ENCODE peak calls at places on chromosome 14, in nine cellular contexts. P is lung, Z is neural progenitor cell, D is A549, C is HCT116, I is Peyer's patch, B is heart right ventricle, H is iPS DF 6.9, A is psoas muscle. T is an unnamed sample.

GRCh38 chr14:22764382-22764781 is 2.1 kb upstream of the OXA1L start:
- DNase-seq in A (no peak), P (no peak), B (no peak), C (no peak), D (no peak), H (no peak), I (no peak), Z (no peak), T (no peak)

GRCh38 chr14:49427117-49427516 is 159.1 kb downstream of the RPS29 start:
- DNase-seq in B (no peak), Z (peak), D (no peak), C (no peak), I (no peak), P (no peak), A (no peak), H (no peak), T (no peak)

GRCh38 chr14:38207830-38208815 is at the start of gene SSTR1:
- DNase-seq in P (no peak), B (no peak), I (no peak), A (peak), C (no peak), H (no peak), D (no peak), Z (peak), T (no peak)

GRCh38 chr14:38098074-38098846 is 109.4 kb upstream of the SSTR1 start:
- DNase-seq in P (no peak), I (no peak), D (no peak), H (no peak), Z (no peak), A (no peak), B (no peak), C (no peak), T (no peak)

GRCh38 chr14:32808574-32809098 is 130.0 kb upstream of the NPAS3 start:
- DNase-seq in P (no peak), I (no peak), D (no peak), B (no peak), C (no peak), A (no peak), Z (no peak), H (no peak), T (no peak)

GRCh38 chr14:44112774-44113460 is 394.2 kb downstream of the FSCB start:
- DNase-seq in P (no peak), Z (no peak), B (no peak), D (no peak), A (no peak), H (no peak), I (no peak), C (no peak), T (no peak)

GRCh38 chr14:104751539-104752337 is 1.2 kb upstream of the SIVA1 start:
- DNase-seq in I (no peak), Z (no peak), P (no peak), D (no peak), H (no peak), C (no peak), A (no peak), B (peak), T (no peak)

GRCh38 chr14:63726499-63726898 is 1.4 kb downstream of the SGPP1 start:
- DNase-seq in A (no peak), P (no peak), I (no peak), C (no peak), Z (no peak), B (no peak), H (no peak), D (no peak), T (no peak)

GRCh38 chr14:104428333-104428851 is 151.2 kb upstream of the C14orf180 start:
- DNase-seq in Z (no peak), A (no peak), B (no peak), D (no peak), P (no peak), H (no peak), C (no peak), I (no peak), T (peak)

GRCh38 chr14:100620437-100621100 is 33.4 kb upstream of the BEGAIN start:
- DNase-seq in P (no peak), I (no peak), Z (no peak), H (no peak), B (no peak), A (no peak), C (no peak), D (no peak), T (no peak)

GRCh38 chr14:97578982-97579381 is 781.8 kb downstream of the VRK1 start:
- DNase-seq in B (no peak), P (no peak), A (no peak), Z (no peak), I (no peak), D (no peak), C (no peak), H (no peak), T (no peak)

GRCh38 chr14:93787465-93788306 is 599 bp downstream of the PRIMA1 start:
- DNase-seq in H (no peak), P (no peak), B (no peak), D (no peak), A (no peak), C (no peak), I (no peak), Z (peak), T (no peak)

GRCh38 chr14:104313674-104314073 is 175.3 kb downstream of the KIF26A start:
- DNase-seq in D (no peak), B (no peak), Z (no peak), H (no peak), A (no peak), P (no peak), I (no peak), C (no peak), T (no peak)

GRCh38 chr14:69632154-69632553 is 20.8 kb downstream of the SUSD6 start:
- DNase-seq in I (no peak), A (no peak), C (no peak), P (no peak), Z (peak), D (no peak), B (no peak), H (no peak), T (no peak)

GRCh38 chr14:69328765-69329164 is 68.8 kb downstream of the GALNT16 start:
- DNase-seq in H (no peak), D (no peak), C (no peak), P (no peak), I (no peak), Z (no peak), A (no peak), B (no peak), T (no peak)

GRCh38 chr14:56199095-56199975 is 81.1 kb downstream of the PELI2 start:
- DNase-seq in C (no peak), B (no peak), I (no peak), P (no peak), Z (no peak), H (no peak), D (peak), A (no peak), T (peak)

GRCh38 chr14:22607291-22607690 is 9.2 kb downstream of the ABHD4 start:
- DNase-seq in I (no peak), C (no peak), Z (no peak), P (no peak), H (no peak), B (no peak), A (no peak), D (no peak), T (no peak)

GRCh38 chr14:99996951-99997571 is 68.2 kb upstream of the EVL start:
- DNase-seq in I (no peak), H (no peak), D (no peak), C (no peak), Z (no peak), A (no peak), B (no peak), P (no peak), T (no peak)

GRCh38 chr14:35401853-35402252 is 2.7 kb downstream of the NFKBIA start:
- DNase-seq in A (no peak), B (no peak), H (no peak), Z (no peak), D (no peak), P (no peak), I (no peak), C (no peak), T (no peak)

GRCh38 chr14:101004954-101005353 is 101.4 kb upstream of the RTL1 start:
- DNase-seq in C (no peak), P (no peak), B (no peak), D (no peak), I (no peak), A (peak), H (no peak), Z (no peak), T (no peak)

GRCh38 chr14:83478741-83479140 is 1945.1 kb upstream of the SEL1L start:
- DNase-seq in Z (no peak), A (no peak), I (no peak), D (no peak), C (no peak), H (no peak), B (no peak), P (no peak), T (no peak)

GRCh38 chr14:39218171-39218769 is 15.4 kb upstream of the MIA2 start:
- DNase-seq in Z (no peak), A (no peak), B (no peak), D (peak), I (no peak), C (peak), H (no peak), P (no peak), T (no peak)

GRCh38 chr14:46902837-46903236 is 251.3 kb upstream of the RPL10L start:
- DNase-seq in B (no peak), D (no peak), H (no peak), I (no peak), C (no peak), A (no peak), P (no peak), Z (peak), T (no peak)

GRCh38 chr14:41604793-41605534 is 1.7 kb upstream of the LRFN5 start:
- DNase-seq in C (no peak), Z (peak), P (no peak), D (no peak), H (no peak), A (peak), I (no peak), B (peak), T (no peak)

GRCh38 chr14:75303415-75303814 is 24.8 kb downstream of the FOS start:
- DNase-seq in Z (peak), P (no peak), B (peak), A (peak), H (no peak), C (peak), D (peak), I (peak), T (peak)

GRCh38 chr14:68771631-68772030 is 21.2 kb downstream of the ZFP36L1 start:
- DNase-seq in P (no peak), H (no peak), C (no peak), B (peak), I (no peak), Z (no peak), A (no peak), D (no peak), T (no peak)

GRCh38 chr14:25516838-25517237 is 466.9 kb upstream of the STXBP6 start:
- DNase-seq in C (no peak), Z (peak), I (no peak), D (no peak), P (no peak), H (no peak), A (no peak), B (no peak), T (no peak)

GRCh38 chr14:106227793-106228192 is 701.4 kb downstream of the TMEM121 start:
- DNase-seq in P (no peak), C (no peak), Z (no peak), D (no peak), B (no peak), I (no peak), A (no peak), H (no peak), T (no peak)

GRCh38 chr14:35534130-35534883 is at the start of gene INSM2:
- DNase-seq in C (no peak), P (no peak), H (no peak), Z (peak), I (no peak), B (peak), D (peak), A (no peak), T (no peak)

GRCh38 chr14:52069617-52070431 is 965 bp upstream of the NID2 start:
- DNase-seq in C (no peak), A (peak), I (no peak), H (no peak), P (no peak), B (no peak), Z (peak), D (no peak), T (no peak)

GRCh38 chr14:65243766-65244442 is 141.6 kb upstream of the MAX start:
- DNase-seq in I (peak), D (peak), H (no peak), P (no peak), Z (no peak), A (no peak), B (no peak), C (no peak), T (no peak)

GRCh38 chr14:35050652-35051051 is 4.6 kb downstream of the FAM177A1 start:
- DNase-seq in D (peak), I (no peak), B (no peak), C (no peak), P (no peak), A (no peak), H (no peak), Z (no peak), T (no peak)

GRCh38 chr14:30443368-30444007 is 115.5 kb upstream of the G2E3 start:
- DNase-seq in D (peak), H (peak), I (no peak), B (no peak), Z (peak), P (no peak), C (peak), A (no peak), T (no peak)

GRCh38 chr14:104633276-104633861 is 28.8 kb upstream of the TMEM179 start:
- DNase-seq in Z (no peak), H (no peak), A (no peak), I (no peak), P (no peak), D (no peak), B (no peak), C (no peak), T (no peak)

GRCh38 chr14:86072134-86072894 is 542.4 kb downstream of the FLRT2 start:
- DNase-seq in I (no peak), Z (no peak), D (no peak), B (no peak), H (no peak), P (no peak), A (no peak), C (no peak), T (no peak)

GRCh38 chr14:69906201-69906600 is 27.0 kb downstream of the SMOC1 start:
- DNase-seq in A (no peak), I (no peak), P (no peak), C (no peak), B (no peak), D (no peak), H (no peak), Z (no peak), T (no peak)

GRCh38 chr14:61531741-61532505 is 163.4 kb upstream of the HIF1A start:
- DNase-seq in D (no peak), C (no peak), Z (no peak), A (no peak), B (no peak), P (no peak), I (no peak), H (no peak), T (no peak)
- H3K27ac ChIP-seq in D (peak), C (no peak), Z (no peak), A (no peak), B (peak), P (no peak), I (peak), H (no peak), T (no peak)

GRCh38 chr14:20679907-20680306 is 4.5 kb upstream of the RNASE4 start:
- DNase-seq in B (peak), D (peak), Z (peak), P (peak), H (no peak), C (no peak), I (no peak), A (no peak), T (no peak)

GRCh38 chr14:20682127-20682434 is 2.3 kb upstream of the RNASE4 start:
- DNase-seq in A (no peak), D (no peak), Z (no peak), C (no peak), I (no peak), H (no peak), P (no peak), B (no peak), T (no peak)

GRCh38 chr14:20681348-20682126 is 2.8 kb upstream of the RNASE4 start:
- DNase-seq in C (peak), B (peak), I (peak), Z (peak), H (no peak), D (peak), A (peak), P (peak), T (peak)

GRCh38 chr14:20680843-20681347 is 3.5 kb upstream of the RNASE4 start:
- DNase-seq in P (no peak), D (no peak), B (no peak), C (no peak), Z (no peak), H (no peak), A (no peak), I (no peak), T (no peak)

DNA sequence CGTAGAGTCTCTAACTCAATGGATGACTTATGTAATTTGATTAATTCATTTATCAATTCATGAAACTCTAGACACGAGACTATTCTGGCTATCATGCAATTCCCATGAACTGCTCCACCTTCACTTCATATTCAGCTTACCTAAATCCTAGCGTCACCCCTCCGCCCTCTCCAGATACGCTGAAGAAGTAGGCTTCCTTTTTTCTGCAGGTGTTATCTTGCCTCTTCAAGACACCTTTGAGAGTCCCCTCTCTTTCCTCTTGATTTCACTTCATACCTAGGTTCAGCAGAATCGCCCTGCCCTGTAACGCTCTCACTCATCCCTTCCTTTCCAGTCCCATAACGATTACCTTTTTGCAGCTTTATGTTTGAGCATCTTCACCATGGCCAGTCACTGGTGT is 4.0 kb upstream of the RNASE4 start:
- DNase-seq in D (no peak), H (no peak), P (no peak), A (no peak), I (no peak), B (no peak), Z (no peak), C (no peak), T (no peak)
- H3K4me3 ChIP-seq in D (peak), H (no peak), P (no peak), A (peak), I (peak), B (peak), Z (peak), C (no peak), T (peak)

GRCh38 chr14:23915559-23915958 is 38.0 kb upstream of the DHRS4 start:
- DNase-seq in A (no peak), P (no peak), I (no peak), B (no peak), C (no peak), D (no peak), H (no peak), Z (no peak), T (peak)
- H3K27ac ChIP-seq in A (no peak), P (no peak), I (no peak), B (peak), C (no peak), D (no peak), H (no peak), Z (no peak), T (peak)

GRCh38 chr14:50820786-50821185 is 10.2 kb downstream of the NIN start:
- DNase-seq in I (no peak), B (no peak), H (no peak), D (no peak), P (no peak), C (no peak), Z (no peak), A (no peak), T (no peak)

GRCh38 chr14:50821471-50822464 is 9.2 kb downstream of the NIN start:
- DNase-seq in Z (no peak), P (peak), B (peak), H (no peak), D (no peak), A (no peak), I (peak), C (no peak), T (no peak)

GRCh38 chr14:50823763-50824636 is 7.0 kb downstream of the NIN start:
- DNase-seq in D (no peak), A (no peak), P (no peak), H (no peak), Z (no peak), C (no peak), B (no peak), I (peak), T (no peak)

GRCh38 chr14:50823051-50823762 is 7.8 kb downstream of the NIN start:
- DNase-seq in C (no peak), D (no peak), I (peak), P (no peak), A (peak), H (no peak), B (no peak), Z (no peak), T (no peak)

DNA sequence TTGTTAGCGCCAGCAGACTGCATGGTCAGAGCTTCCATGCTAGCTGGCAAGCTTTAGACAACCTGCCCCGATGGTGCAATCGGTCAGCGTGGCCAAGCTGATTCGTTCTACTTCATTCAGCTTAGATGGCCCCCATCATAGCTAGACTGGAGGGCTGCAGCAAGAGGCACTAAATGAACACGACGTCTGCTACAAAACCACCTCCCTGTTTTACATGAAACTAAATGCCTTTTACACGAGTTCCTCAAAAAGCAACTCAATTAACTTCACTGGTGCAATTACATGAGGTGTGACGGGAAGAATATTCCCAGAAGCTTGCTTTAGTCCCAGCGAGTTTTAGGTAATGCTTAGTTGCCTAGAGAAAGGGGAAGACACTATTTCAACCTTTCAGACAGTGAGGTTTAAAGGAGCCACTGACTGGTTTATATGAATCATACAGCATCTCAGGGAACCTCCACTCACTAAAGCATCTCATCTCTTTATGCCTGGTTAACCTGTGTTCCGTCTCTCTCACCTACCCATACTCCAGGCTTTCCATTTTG is 8.4 kb downstream of the NIN start:
- DNase-seq in B (no peak), C (no peak), D (no peak), P (no peak), A (peak), I (no peak), H (no peak), Z (no peak), T (no peak)
- H3K4me3 ChIP-seq in B (no peak), C (no peak), D (no peak), P (no peak), A (no peak), I (no peak), H (no peak), Z (no peak), T (no peak)

GRCh38 chr14:94925416-94925815 is 155.5 kb upstream of the GSC start:
- DNase-seq in D (no peak), P (no peak), H (no peak), A (no peak), C (no peak), Z (no peak), I (no peak), B (no peak), T (no peak)

GRCh38 chr14:94929354-94929753 is 159.4 kb upstream of the GSC start:
- DNase-seq in D (no peak), P (no peak), H (no peak), Z (no peak), I (no peak), C (no peak), A (no peak), B (no peak), T (no peak)

GRCh38 chr14:94923771-94924170 is 153.9 kb upstream of the GSC start:
- DNase-seq in B (no peak), I (no peak), D (no peak), H (no peak), A (no peak), Z (no peak), C (no peak), P (no peak), T (no peak)

GRCh38 chr14:94924189-94924588 is 154.3 kb upstream of the GSC start:
- DNase-seq in C (no peak), P (no peak), D (no peak), H (no peak), A (no peak), I (no peak), Z (no peak), B (no peak), T (no peak)

GRCh38 chr14:94926176-94926575 is 156.3 kb upstream of the GSC start:
- DNase-seq in B (no peak), D (no peak), Z (no peak), C (no peak), I (no peak), P (no peak), H (no peak), A (no peak), T (no peak)
- H3K27ac ChIP-seq in B (no peak), D (no peak), Z (no peak), C (no peak), I (no peak), P (no peak), H (no peak), A (no peak), T (no peak)

GRCh38 chr14:20799955-20800544 is 2.6 kb downstream of the RNASE1 start:
- DNase-seq in C (no peak), I (peak), P (peak), Z (peak), D (no peak), B (peak), H (no peak), A (peak), T (peak)
- H3K4me3 ChIP-seq in C (no peak), I (no peak), P (no peak), Z (no peak), D (no peak), B (peak), H (no peak), A (peak), T (peak)